ENCODE peak calls at places on chromosomes 3 and 15, in six cellular contexts. A is heart right ventricle, B is IMR-90, W is foreskin keratinocyte, U is sigmoid colon, F is stomach. R is an unnamed sample.

GRCh38 chr3:23537006-23537620 is 268.6 kb upstream of the UBE2E1 start:
- DNase-seq in W (no peak), B (no peak), F (no peak), A (no peak), U (no peak), R (no peak)

GRCh38 chr3:88195951-88196434 is 46.2 kb downstream of the C3orf38 start:
- DNase-seq in W (peak; percentile 49), B (peak; percentile 56), U (no peak), A (no peak), F (no peak), R (no peak)

GRCh38 chr3:151426337-151426648 is 34.6 kb downstream of the IGSF10 start:
- DNase-seq in F (no peak), W (no peak), A (no peak), B (no peak), U (no peak), R (no peak)

GRCh38 chr3:51388286-51389029 is 2.6 kb upstream of the RBM15B start:
- DNase-seq in A (no peak), W (peak; percentile 84), F (peak; percentile 41), U (no peak), B (peak; percentile 20), R (no peak)

GRCh38 chr3:196650740-196651311 is 11.3 kb downstream of the NRROS start:
- DNase-seq in A (peak; percentile 58), U (peak; percentile 76), W (peak; percentile 78), F (peak; percentile 39), B (peak; percentile 98), R (peak; percentile 73)

GRCh38 chr15:92011611-92012367 is 158.3 kb downstream of the SLCO3A1 start:
- DNase-seq in A (no peak), B (no peak), F (no peak), U (no peak), W (peak; percentile 76), R (no peak)

GRCh38 chr3:193021506-193022010 is 103.9 kb upstream of the MB21D2 start:
- DNase-seq in W (no peak), A (no peak), B (no peak), F (no peak), U (no peak), R (no peak)

GRCh38 chr3:172586447-172586846 is 63.2 kb upstream of the TNFSF10 start:
- DNase-seq in W (no peak), U (no peak), F (no peak), B (no peak), A (no peak), R (no peak)

DNA sequence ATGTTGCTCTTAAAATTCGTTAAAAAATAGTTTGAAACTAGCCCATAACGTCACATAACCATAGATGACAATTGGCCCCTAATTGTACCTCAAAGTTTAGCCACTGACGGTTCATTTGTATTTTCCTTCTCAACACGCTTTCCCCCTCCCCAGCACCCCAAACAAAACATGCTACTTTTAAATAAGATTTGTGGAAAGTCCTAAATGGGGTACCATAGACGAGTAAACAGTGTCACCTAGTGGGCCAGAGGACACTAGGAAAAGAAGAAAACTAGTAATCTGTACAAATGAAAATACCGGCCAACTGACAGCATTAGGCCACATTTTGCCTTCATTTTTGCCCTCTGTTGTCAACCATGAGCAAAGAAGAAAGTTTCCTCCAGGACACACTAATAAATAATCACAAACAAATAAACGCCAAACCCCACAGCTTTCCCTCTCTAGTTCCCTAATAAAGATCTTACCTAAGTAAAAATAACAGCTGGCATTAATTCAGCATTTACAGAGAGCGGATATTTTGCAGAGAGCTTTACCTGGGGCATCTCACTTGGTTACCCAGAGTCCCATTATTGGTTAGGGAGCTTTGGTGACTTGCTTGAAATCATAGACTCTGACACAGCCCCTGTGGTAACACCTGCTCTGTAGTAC is 175.1 kb upstream of the ATP11B start:
- DNase-seq in B (no peak), F (no peak), U (no peak), W (peak; percentile 70), A (no peak), R (no peak)
- H3K27ac ChIP-seq in B (no peak overlapping the region), F (no peak overlapping the region), U (no peak overlapping the region), W (peak overlapping the region; percentile 93), A (no peak overlapping the region), R (no peak overlapping the region)

GRCh38 chr3:149534671-149535394 is 60.3 kb downstream of the TM4SF4 start:
- DNase-seq in F (no peak), B (peak; percentile 67), W (no peak), U (peak; percentile 75), A (no peak), R (no peak)

GRCh38 chr3:149534082-149534481 is 59.6 kb downstream of the TM4SF4 start:
- DNase-seq in F (no peak), W (no peak), U (no peak), B (no peak), A (no peak), R (no peak)

GRCh38 chr3:149538371-149538770 is 63.9 kb downstream of the TM4SF4 start:
- DNase-seq in B (no peak), W (no peak), U (no peak), F (no peak), A (no peak), R (no peak)

GRCh38 chr3:149535395-149535685 is 60.8 kb downstream of the TM4SF4 start:
- DNase-seq in W (no peak), U (no peak), B (no peak), F (no peak), A (no peak), R (no peak)

GRCh38 chr3:149536429-149536828 is 61.9 kb downstream of the TM4SF4 start:
- DNase-seq in B (no peak), W (no peak), F (no peak), A (peak; percentile 78), U (peak; percentile 74), R (peak; percentile 74)
- H3K4me1 ChIP-seq in B (peaks cover 31% of the 10 kb centered on the region), W (peaks cover 15% of the 10 kb centered on the region), F (peaks cover 4% of the 10 kb centered on the region), A (peaks cover 43% of the 10 kb centered on the region), U (peaks cover 72% of the 10 kb centered on the region), R (peaks cover 47% of the 10 kb centered on the region)

DNA sequence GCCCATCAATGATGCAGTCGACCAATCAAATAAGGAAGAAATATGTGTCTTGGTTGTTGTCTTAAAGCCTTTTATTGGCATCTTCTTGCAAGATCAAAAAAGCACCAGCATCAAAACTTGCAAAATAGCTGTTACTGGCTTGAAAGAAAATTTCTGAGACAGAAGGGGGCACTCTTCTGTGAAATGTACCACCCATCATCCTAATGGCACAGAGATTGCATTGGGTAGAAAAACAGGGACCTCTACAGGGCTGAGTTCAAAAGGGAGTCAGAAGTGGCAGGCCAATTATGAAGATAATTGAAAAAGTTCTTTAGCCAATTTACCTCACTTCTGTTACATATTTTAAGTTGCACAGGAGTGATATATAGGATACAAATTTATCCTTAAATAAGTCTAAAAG is 122.3 kb upstream of the GPR149 start:
- DNase-seq in B (no peak), W (no peak), A (no peak), U (no peak), F (no peak), R (no peak)
- TF ChIP-seq CTCF in B (no peak), W (peak; percentile 51), A (no peak), U (no peak), F (no peak), R (no peak)

GRCh38 chr3:189099031-189099471 is 72.7 kb upstream of the TPRG1 start:
- DNase-seq in F (no peak), U (peak; percentile 85), B (no peak), A (peak; percentile 85), W (no peak), R (peak; percentile 77)
- H3K27ac ChIP-seq in F (peak overlapping the region; percentile 55), U (peak overlapping the region; percentile 19), B (no peak overlapping the region), A (peak overlapping the region; percentile 89), W (no peak overlapping the region), R (peak overlapping the region; percentile 72)

DNA sequence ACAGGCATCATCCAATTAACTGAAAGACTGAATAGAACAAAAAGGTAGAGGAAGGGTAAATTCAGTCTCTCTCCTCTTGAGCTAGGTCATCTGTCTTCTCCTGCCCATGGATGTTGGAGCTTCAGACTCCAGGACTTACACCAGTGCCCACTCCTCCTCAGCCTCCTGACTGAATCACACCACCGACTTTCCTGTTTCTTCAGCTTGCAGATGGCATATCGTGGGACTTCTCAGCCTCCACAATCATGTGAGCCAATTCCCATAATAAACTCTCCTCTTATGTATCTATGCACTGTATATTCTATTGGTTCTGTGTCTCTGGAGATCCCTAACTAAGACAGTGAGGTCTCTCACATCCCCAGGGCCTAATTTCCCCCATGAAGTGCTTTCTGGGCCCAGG is 140.4 kb downstream of the CD47 start:
- DNase-seq in F (no peak), U (no peak), B (no peak), A (no peak), W (no peak), R (no peak)
- H3K4me1 ChIP-seq in F (peaks cover 4% of the 10 kb centered on the region), U (no peaks in the 10 kb centered on the region), B (no peaks in the 10 kb centered on the region), A (no peaks in the 10 kb centered on the region), W (no peaks in the 10 kb centered on the region), R (no peaks in the 10 kb centered on the region)

DNA sequence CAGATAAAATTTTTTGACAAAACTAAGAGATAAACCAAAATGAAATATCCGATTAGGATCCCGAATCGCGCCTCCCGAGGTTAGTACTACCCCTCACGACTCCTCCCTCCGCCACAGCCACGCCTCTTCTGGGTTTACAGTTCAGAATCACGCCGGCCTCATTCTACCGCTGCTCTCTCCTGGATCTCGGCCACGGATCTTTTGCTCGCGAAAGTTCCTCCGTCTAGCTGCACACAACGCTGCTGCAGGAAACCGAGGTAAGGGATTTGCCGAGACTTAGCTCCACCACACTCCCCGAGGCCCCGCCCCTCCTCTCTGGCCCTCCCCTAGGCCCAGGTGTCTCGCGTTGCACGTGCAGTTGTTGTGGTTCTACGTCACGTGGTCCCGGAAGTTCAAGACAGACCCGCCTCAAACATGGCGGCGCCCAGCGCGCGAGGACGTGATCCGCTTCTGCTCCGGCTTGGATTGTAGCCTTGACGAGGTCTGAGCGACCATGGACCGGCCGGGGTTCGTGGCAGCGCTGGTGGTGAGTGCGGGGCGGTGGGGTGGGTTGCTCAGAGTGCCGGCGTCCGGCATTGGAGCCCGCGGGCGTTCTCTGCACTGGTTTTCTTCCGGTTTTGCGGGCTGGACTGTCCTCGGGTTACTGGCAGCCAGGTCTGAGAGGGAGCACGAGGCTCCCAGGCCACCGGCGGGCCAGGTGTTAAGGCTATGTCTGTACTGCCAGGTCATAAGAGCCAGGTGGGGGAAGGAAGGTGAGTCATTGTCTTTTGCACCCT is at the start of gene SLC25A26:
- DNase-seq in B (peak; percentile 95), A (peak; percentile 94), W (peak; percentile 96), U (peak; percentile 98), F (peak; percentile 97), R (peak; percentile 98)
- TF ChIP-seq CTCF in B (no peak), A (no peak), W (no peak), U (no peak), F (no peak), R (no peak)

DNA sequence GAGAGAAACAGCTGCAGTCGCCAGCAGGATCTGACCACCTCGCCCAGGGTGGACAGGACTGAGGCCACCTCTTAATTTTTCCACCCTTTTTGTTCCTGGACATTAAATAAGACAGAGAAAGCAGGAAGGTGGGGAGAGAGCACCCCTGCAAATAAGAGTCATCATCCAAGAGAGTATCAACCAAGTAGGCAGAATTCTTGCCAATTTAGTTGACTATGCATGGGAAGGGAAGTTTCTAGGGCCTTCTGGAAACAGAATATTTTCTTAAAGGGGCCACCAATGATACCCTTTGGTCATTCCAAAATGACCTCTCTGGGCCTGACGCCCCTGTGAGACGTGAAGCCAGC is 136.2 kb downstream of the TJP1 start:
- DNase-seq in W (no peak), F (no peak), B (no peak), U (no peak), A (no peak), R (no peak)
- H3K27ac ChIP-seq in W (no peak overlapping the region), F (no peak overlapping the region), B (no peak overlapping the region), U (no peak overlapping the region), A (no peak overlapping the region), R (no peak overlapping the region)

GRCh38 chr3:128725547-128725931 is 444 bp upstream of the RAB7A start:
- DNase-seq in B (no peak), F (no peak), W (no peak), A (no peak), U (no peak), R (no peak)
- H3K4me1 ChIP-seq in B (peaks cover 7% of the 10 kb centered on the region), F (peaks cover 34% of the 10 kb centered on the region), W (peaks cover 7% of the 10 kb centered on the region), A (peaks cover 36% of the 10 kb centered on the region), U (peaks cover 29% of the 10 kb centered on the region), R (peaks cover 30% of the 10 kb centered on the region)